ENCODE peak calls at places on chromosomes 2 and 18, in ten cellular contexts. Q is neuronal stem cell; F is left ventricle myocardium inferior; C is H4; Y is astrocyte of the spinal cord; V is H9; S is activated naive CD8-positive, alpha-beta T cell treated with anti-CD3 and anti-CD28 coated beads, Interleukin-2, amount 10 ng/mL, durations not matched to agents 7 days and 5 days; N is mesothelial cell of epicardium; G is AG09319; X is AG04450. J is an unnamed sample.

GRCh38 chr2:36407403-36407802 is 51.8 kb downstream of the CRIM1 start:
- DNase-seq in C (no peak), F (no peak), Q (no peak), X (no peak), N (no peak), Y (no peak), V (no peak), S (no peak), G (no peak), J (no peak)

GRCh38 chr2:61438670-61439069 is 32.2 kb downstream of the USP34 start:
- DNase-seq in Y (no peak), G (no peak), F (no peak), Q (no peak), C (no peak), V (no peak), N (no peak), S (no peak), X (no peak), J (no peak)

GRCh38 chr2:72915076-72915906 is 2.0 kb upstream of the EMX1 start:
- DNase-seq in G (no peak), X (no peak), S (no peak), N (peak), Y (no peak), V (peak), Q (no peak), F (no peak), C (no peak), J (no peak)

GRCh38 chr2:205024822-205025518 is 479.7 kb downstream of the PARD3B start:
- DNase-seq in G (peak), F (no peak), Y (peak), C (peak), X (peak), Q (no peak), S (no peak), N (no peak), V (no peak), J (no peak)

GRCh38 chr2:119598576-119598975 is 54.3 kb downstream of the CFAP221 start:
- DNase-seq in N (no peak), F (no peak), C (no peak), Q (no peak), S (no peak), G (no peak), V (no peak), Y (no peak), X (no peak), J (no peak)

GRCh38 chr2:118689456-118689855 is 158.0 kb downstream of the EN1 start:
- DNase-seq in F (no peak), S (no peak), G (no peak), Y (no peak), X (no peak), C (no peak), Q (no peak), N (no peak), V (no peak), J (no peak)

GRCh38 chr2:121881038-121881437 is 125.6 kb downstream of the TSN start:
- DNase-seq in G (no peak), V (no peak), Q (no peak), F (no peak), C (no peak), S (no peak), X (no peak), N (no peak), Y (no peak), J (no peak)

GRCh38 chr2:217713395-217714267 is 289.2 kb downstream of the TNS1 start:
- DNase-seq in Y (peak), F (peak), S (peak), G (no peak), C (peak), Q (peak), V (peak), N (peak), X (peak), J (peak)

GRCh38 chr2:45902952-45903351 is 251.5 kb downstream of the PRKCE start:
- DNase-seq in F (no peak), G (no peak), Q (no peak), V (no peak), X (no peak), S (no peak), N (no peak), Y (no peak), C (no peak), J (no peak)

GRCh38 chr18:21117385-21118135 is 5.9 kb upstream of the ROCK1 start:
- DNase-seq in C (peak), S (no peak), N (no peak), Q (no peak), X (peak), Y (peak), V (no peak), F (no peak), G (peak), J (no peak)

GRCh38 chr2:182642328-182642727 is 73.7 kb upstream of the DNAJC10 start:
- DNase-seq in G (no peak), V (peak), F (peak), Q (no peak), X (no peak), C (peak), N (no peak), Y (peak), S (no peak), J (peak)

GRCh38 chr2:239154971-239155805 is 245.6 kb downstream of the HDAC4 start:
- DNase-seq in G (no peak), V (peak), S (peak), X (no peak), N (no peak), Y (no peak), Q (no peak), C (no peak), F (peak), J (no peak)

GRCh38 chr2:11303290-11304013 is 41.0 kb downstream of the ROCK2 start:
- DNase-seq in X (no peak), N (no peak), Q (no peak), V (no peak), F (no peak), C (no peak), G (no peak), Y (no peak), S (no peak), J (no peak)

GRCh38 chr2:20668470-20668869 is 1.5 kb downstream of the GDF7 start:
- DNase-seq in C (no peak), G (no peak), N (no peak), F (no peak), V (no peak), X (no peak), Q (no peak), Y (no peak), S (no peak), J (no peak)

GRCh38 chr18:32391126-32391525 is 79.6 kb downstream of the GAREM1 start:
- DNase-seq in S (no peak), G (no peak), Q (no peak), N (no peak), Y (no peak), F (no peak), V (no peak), C (no peak), X (no peak), J (no peak)

GRCh38 chr2:65053199-65053598 is 3.0 kb upstream of the CEP68 start:
- DNase-seq in V (no peak), F (no peak), Q (no peak), S (no peak), N (no peak), G (no peak), Y (no peak), X (no peak), C (no peak), J (peak)

GRCh38 chr2:212898011-212898410 is 253.4 kb downstream of the IKZF2 start:
- DNase-seq in V (no peak), G (no peak), F (no peak), S (no peak), C (no peak), X (no peak), N (no peak), Y (no peak), Q (no peak), J (no peak)

GRCh38 chr2:85436836-85437487 is 18.4 kb downstream of the SH2D6 start:
- DNase-seq in C (no peak), N (no peak), F (no peak), V (no peak), X (no peak), S (no peak), Y (no peak), Q (no peak), G (no peak), J (no peak)

GRCh38 chr18:68725341-68725740 is 10.4 kb upstream of the TMX3 start:
- DNase-seq in S (no peak), C (no peak), G (no peak), V (no peak), X (no peak), F (no peak), N (no peak), Q (no peak), Y (peak), J (no peak)

GRCh38 chr2:71226391-71226964 is 425 bp downstream of the PAIP2B start:
- DNase-seq in Q (peak), X (no peak), N (peak), F (peak), V (peak), S (no peak), Y (no peak), G (no peak), C (no peak), J (no peak)

GRCh38 chr2:173033080-173033479 is 42.6 kb upstream of the MAP3K20 start:
- DNase-seq in C (no peak), Q (no peak), Y (no peak), S (no peak), F (no peak), G (peak), V (no peak), N (no peak), X (no peak), J (no peak)

GRCh38 chr2:172977330-172978052 is 98.2 kb upstream of the MAP3K20 start:
- DNase-seq in C (no peak), N (no peak), V (peak), F (no peak), Q (no peak), Y (no peak), S (no peak), G (no peak), X (no peak), J (no peak)